ENCODE peak calls at places on chromosomes 1 and 21, in five cellular contexts. H is psoas muscle, W is tibial artery, Z is hepatocyte, R is DND-41. P is an unnamed sample.

GRCh38 chr1:77889671-77890070 is 1.2 kb downstream of the NEXN start:
- DNase-seq in H (no peak), W (no peak), Z (peak; percentile 16), R (no peak), P (no peak)

GRCh38 chr1:39898648-39899603 is 2.8 kb downstream of the MYCL start:
- DNase-seq in H (no peak), W (no peak), Z (peak; percentile 72), R (no peak), P (no peak)

GRCh38 chr1:168121314-168122029 is 15.3 kb downstream of the GPR161 start:
- DNase-seq in H (peak; percentile 84), W (peak; percentile 61), Z (peak; percentile 57), R (no peak), P (no peak)

GRCh38 chr1:230940848-230941247 is 37.8 kb downstream of the TTC13 start:
- DNase-seq in H (no peak), W (no peak), Z (no peak), R (no peak), P (no peak)

GRCh38 chr1:203934027-203934426 is 72.6 kb downstream of the SNRPE start:
- DNase-seq in H (no peak), W (no peak), Z (no peak), R (no peak), P (no peak)

GRCh38 chr21:46056450-46056903 is 41.4 kb upstream of the COL6A2 start:
- DNase-seq in H (peak; percentile 89), W (peak; percentile 91), Z (peak; percentile 70), R (no peak), P (no peak)

GRCh38 chr1:84361796-84362195 is 36.5 kb upstream of the DNASE2B start:
- DNase-seq in H (no peak), W (no peak), Z (no peak), R (no peak), P (no peak)

GRCh38 chr1:30185809-30186208 is 537.6 kb downstream of the MATN1 start:
- DNase-seq in H (no peak), W (no peak), Z (no peak), R (no peak), P (no peak)

GRCh38 chr1:46687095-46687659 is 15.5 kb downstream of the TEX38 start:
- DNase-seq in H (peak; percentile 65), W (peak; percentile 67), Z (peak; percentile 52), R (peak; percentile 73), P (no peak)

GRCh38 chr1:202959276-202959620 is 1.1 kb upstream of the ADIPOR1 start:
- DNase-seq in H (no peak), W (no peak), Z (peak; percentile 35), R (no peak), P (no peak)

GRCh38 chr1:6870086-6870485 is 84.8 kb downstream of the CAMTA1 start:
- DNase-seq in H (no peak), W (no peak), Z (no peak), R (no peak), P (no peak)
- H3K4me1 ChIP-seq in H (peaks cover 13% of the 10 kb centered on the region), W (peaks cover 68% of the 10 kb centered on the region), Z (peaks cover 23% of the 10 kb centered on the region), R (no peaks in the 10 kb centered on the region), P (no peaks in the 10 kb centered on the region)

GRCh38 chr1:9782116-9782751 is 41.5 kb downstream of the CLSTN1 start:
- DNase-seq in H (no peak), W (no peak), Z (no peak), R (no peak), P (no peak)
- H3K4me1 ChIP-seq in H (no peaks in the 10 kb centered on the region), W (no peaks in the 10 kb centered on the region), Z (no peaks in the 10 kb centered on the region), R (peaks cover 9% of the 10 kb centered on the region), P (peaks cover 11% of the 10 kb centered on the region)

GRCh38 chr1:18932879-18933278 is 23.6 kb downstream of the IFFO2 start:
- DNase-seq in H (no peak), W (no peak), Z (no peak), R (no peak), P (no peak)
- H3K4me1 ChIP-seq in H (no peaks in the 10 kb centered on the region), W (peaks cover 67% of the 10 kb centered on the region), Z (no peaks in the 10 kb centered on the region), R (peaks cover 14% of the 10 kb centered on the region), P (peaks cover 62% of the 10 kb centered on the region)

GRCh38 chr1:111602302-111602701 is 17.3 kb upstream of the RAP1A start:
- DNase-seq in H (no peak), W (no peak), Z (no peak), R (no peak), P (no peak)
- H3K4me1 ChIP-seq in H (peaks cover 8% of the 10 kb centered on the region), W (peaks cover 20% of the 10 kb centered on the region), Z (peaks cover 5% of the 10 kb centered on the region), R (no peaks in the 10 kb centered on the region), P (peaks cover 68% of the 10 kb centered on the region)

DNA sequence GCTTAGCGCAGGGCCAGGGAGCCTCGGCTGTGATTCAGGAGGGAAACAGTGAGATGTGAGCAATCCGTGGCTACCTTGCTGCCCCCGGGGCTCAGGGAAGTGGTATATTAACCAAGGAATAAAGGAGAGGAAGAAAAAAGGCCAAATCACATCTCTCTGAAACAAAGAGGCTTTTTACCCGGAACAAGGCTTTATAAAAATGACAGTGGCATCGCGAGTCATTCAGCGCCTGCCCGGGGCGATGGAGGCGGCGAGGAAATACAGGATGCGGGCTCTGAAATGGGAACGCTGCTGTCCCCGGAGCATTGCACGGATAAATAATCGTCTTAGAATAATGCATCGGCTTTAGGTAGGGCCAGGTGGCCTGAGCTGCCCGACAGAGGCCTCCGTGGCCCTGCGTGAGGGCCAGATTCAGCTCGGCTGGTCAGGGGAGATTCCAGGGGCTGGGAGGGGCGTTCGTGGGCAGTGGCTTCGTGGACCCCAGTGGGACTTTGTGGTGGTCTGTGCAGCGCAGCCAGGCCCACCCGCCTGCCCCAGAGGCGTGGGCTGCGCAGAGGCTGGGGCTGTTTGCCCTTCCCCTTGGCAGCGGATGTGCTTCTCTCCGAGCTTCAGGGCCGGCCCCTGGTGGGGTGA is 104.2 kb downstream of the PRDM16 start:
- DNase-seq in H (no peak), W (no peak), Z (no peak), R (no peak), P (no peak)
- H3K4me1 ChIP-seq in H (peaks cover 27% of the 10 kb centered on the region), W (peaks cover 74% of the 10 kb centered on the region), Z (peaks cover 23% of the 10 kb centered on the region), R (no peaks in the 10 kb centered on the region), P (no peaks in the 10 kb centered on the region)

GRCh38 chr1:201560328-201561194 is 21.6 kb downstream of the NAV1 start:
- DNase-seq in H (no peak), W (no peak), Z (no peak), R (no peak), P (no peak)
- H3K4me1 ChIP-seq in H (no peaks in the 10 kb centered on the region), W (peaks cover 8% of the 10 kb centered on the region), Z (no peaks in the 10 kb centered on the region), R (peaks cover 4% of the 10 kb centered on the region), P (no peaks in the 10 kb centered on the region)

DNA sequence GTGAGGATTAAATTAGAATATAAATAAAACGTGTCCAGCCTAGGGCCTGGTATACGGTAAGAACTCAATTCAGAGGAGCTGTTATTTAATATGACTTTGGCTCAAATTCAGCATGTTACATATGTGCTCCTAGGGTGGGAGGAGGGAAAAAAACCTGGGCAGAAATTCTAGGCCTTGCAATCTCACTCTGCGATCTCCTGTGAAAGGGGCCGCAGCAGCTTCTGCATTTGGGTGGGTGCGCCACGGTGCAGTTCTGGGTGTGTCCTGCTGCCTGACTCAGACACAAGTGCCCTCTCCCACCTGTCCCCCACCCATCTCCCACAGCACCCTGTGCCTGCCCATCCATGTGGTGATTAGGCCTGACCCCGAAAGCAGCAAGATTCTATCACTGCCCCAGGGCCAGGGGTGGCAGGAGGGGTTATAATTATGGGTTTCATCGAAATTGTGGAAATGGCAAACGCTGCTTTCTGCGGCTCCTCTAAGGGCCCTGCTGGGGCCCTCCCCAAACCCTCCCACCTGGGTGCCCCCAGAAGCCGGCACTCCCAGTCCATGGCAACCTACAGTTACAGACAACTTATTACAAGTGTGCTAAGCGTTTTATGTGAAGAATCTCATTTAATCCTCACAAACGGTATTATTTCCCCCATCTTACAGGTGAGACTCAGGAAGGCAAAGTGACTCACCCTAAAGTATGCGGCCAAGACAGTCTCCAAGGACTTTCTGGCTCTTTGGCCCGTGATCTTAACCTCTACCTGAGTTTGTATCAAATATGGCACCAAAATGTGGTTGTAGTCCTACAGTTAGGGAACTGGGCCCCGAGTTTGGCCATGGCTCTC is 25.5 kb upstream of the GRHL3 start:
- DNase-seq in H (no peak), W (no peak), Z (no peak), R (no peak), P (no peak)
- H3K4me1 ChIP-seq in H (peaks cover 3% of the 10 kb centered on the region), W (peaks cover 21% of the 10 kb centered on the region), Z (peaks cover 5% of the 10 kb centered on the region), R (no peaks in the 10 kb centered on the region), P (no peaks in the 10 kb centered on the region)

DNA sequence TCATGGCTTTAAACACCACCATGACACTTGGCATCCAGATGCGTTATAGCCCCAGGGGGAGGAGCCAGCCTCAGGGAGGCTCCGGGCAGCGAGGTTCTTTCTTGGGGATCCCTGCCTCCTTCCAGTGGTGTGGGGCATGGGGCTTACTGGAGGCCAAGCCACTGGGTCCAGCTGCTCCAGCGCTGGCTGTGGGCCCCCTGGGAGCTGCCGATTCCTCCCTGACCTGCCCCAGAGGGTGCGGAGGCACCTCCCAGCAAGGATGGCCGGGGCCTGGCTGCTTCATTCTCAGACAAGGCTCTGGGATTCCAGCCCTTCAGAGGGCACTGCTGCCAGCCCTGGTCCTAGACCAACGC is 159.3 kb downstream of the PEX14 start:
- DNase-seq in H (peak; percentile 48), W (no peak), Z (no peak), R (no peak), P (no peak)
- H3K4me1 ChIP-seq in H (peaks cover 19% of the 10 kb centered on the region), W (peaks cover 78% of the 10 kb centered on the region), Z (peaks cover 14% of the 10 kb centered on the region), R (no peaks in the 10 kb centered on the region), P (peaks cover 6% of the 10 kb centered on the region)

GRCh38 chr21:35045539-35046222 is 3.4 kb downstream of the RUNX1 start:
- DNase-seq in H (no peak), W (no peak), Z (no peak), R (peak; percentile 68), P (no peak)
- H3K4me1 ChIP-seq in H (peaks cover 25% of the 10 kb centered on the region), W (peaks cover 26% of the 10 kb centered on the region), Z (peaks cover 24% of the 10 kb centered on the region), R (peaks cover 79% of the 10 kb centered on the region), P (peaks cover 69% of the 10 kb centered on the region)

DNA sequence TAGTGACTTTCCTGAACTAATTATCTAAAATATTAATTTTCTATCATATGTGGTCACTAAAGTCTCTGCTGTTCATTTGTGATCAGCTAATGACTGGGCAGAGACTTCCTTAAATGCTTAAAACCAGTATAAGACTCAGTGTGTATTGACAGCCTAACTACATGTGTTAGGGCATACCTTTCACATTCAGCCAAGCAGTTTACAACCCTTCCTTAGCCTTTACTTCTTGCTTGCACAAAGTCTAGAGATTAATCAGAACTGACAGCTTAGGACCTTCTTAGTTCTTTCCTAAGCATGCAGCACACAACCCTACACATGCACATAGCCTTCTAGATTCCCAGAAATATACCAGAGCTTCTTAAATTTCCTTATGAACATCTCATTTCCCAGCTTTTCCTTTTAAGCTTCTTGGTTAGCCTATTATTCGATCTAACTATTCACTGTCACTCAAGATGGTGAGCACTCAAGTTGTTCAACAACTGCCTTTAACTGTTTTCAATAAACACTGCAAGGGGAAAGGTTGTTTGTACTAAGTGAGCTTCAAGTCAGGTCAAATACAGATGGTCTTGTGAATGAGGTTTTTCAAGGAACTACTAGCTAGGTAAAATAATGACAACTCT is 13.4 kb downstream of the EYA3 start:
- DNase-seq in H (no peak), W (no peak), Z (no peak), R (no peak), P (no peak)
- H3K4me1 ChIP-seq in H (peaks cover 57% of the 10 kb centered on the region), W (peaks cover 5% of the 10 kb centered on the region), Z (peaks cover 13% of the 10 kb centered on the region), R (no peaks in the 10 kb centered on the region), P (no peaks in the 10 kb centered on the region)